ENCODE peak calls at places on chromosomes 6 and 20, in seven cellular contexts. G, U, V, Q, I, A and D are unnamed samples.
A peak's percentile ranks its signal among the peaks of the same experiment; 100 is the strongest.

GRCh38 chr6:108897371-108897770 is 49.1 kb downstream of the ARMC2 start:
- DNase-seq in V (no peak), G (no peak), A (no peak), I (no peak), U (peak; percentile 14), Q (no peak), D (peak; percentile 87)

GRCh38 chr6:151358475-151358874 is 32.9 kb downstream of the ZBTB2 start:
- DNase-seq in A (no peak), U (no peak), Q (no peak), G (no peak), V (no peak), I (no peak), D (no peak)

GRCh38 chr6:34465551-34466241 is at the start of gene PACSIN1:
- DNase-seq in I (peak; percentile 33), Q (no peak), V (no peak), U (no peak), A (no peak), G (no peak), D (peak; percentile 50)

GRCh38 chr6:2953098-2953497 is 18.3 kb downstream of the SERPINB6 start:
- DNase-seq in G (no peak), U (no peak), V (no peak), Q (no peak), I (no peak), A (no peak), D (no peak)

GRCh38 chr6:89411269-89412070 is 603 bp downstream of the RRAGD start:
- DNase-seq in U (no peak), Q (peak; percentile 33), V (peak; percentile 25), G (peak; percentile 26), I (peak; percentile 47), A (peak; percentile 45), D (peak; percentile 26)

GRCh38 chr20:10337291-10337690 is 96.7 kb downstream of the MKKS start:
- DNase-seq in U (no peak), Q (no peak), A (no peak), G (no peak), I (no peak), V (no peak), D (no peak)

GRCh38 chr6:154555075-154555677 is 44.7 kb upstream of the CNKSR3 start:
- DNase-seq in G (no peak), U (peak; percentile 6), A (no peak), I (no peak), Q (no peak), V (peak; percentile 50), D (no peak)

GRCh38 chr6:96626749-96627353 is 63.9 kb downstream of the FHL5 start:
- DNase-seq in A (peak; percentile 68), I (no peak), G (no peak), Q (no peak), V (no peak), U (peak; percentile 64), D (peak; percentile 17)

GRCh38 chr6:139308936-139309603 is 17.3 kb upstream of the TXLNB start:
- DNase-seq in G (peak; percentile 26), I (no peak), Q (no peak), A (no peak), U (no peak), V (peak; percentile 47), D (no peak)

GRCh38 chr20:54320148-54320607 is 112.3 kb downstream of the PFDN4 start:
- DNase-seq in Q (no peak), U (no peak), I (no peak), V (no peak), A (no peak), G (no peak), D (no peak)

GRCh38 chr6:131657630-131658111 is 20.6 kb downstream of the ENPP3 start:
- DNase-seq in U (no peak), I (no peak), G (no peak), A (no peak), Q (no peak), V (no peak), D (no peak)

GRCh38 chr6:7532232-7532631 is 9.2 kb upstream of the DSP start:
- DNase-seq in Q (no peak), V (peak; percentile 88), U (no peak), A (no peak), G (no peak), I (no peak), D (peak; percentile 50)

GRCh38 chr6:96899019-96899418 is 1.3 kb upstream of the NDUFAF4 start:
- DNase-seq in I (peak; percentile 33), U (peak; percentile 47), G (no peak), A (peak; percentile 32), V (peak; percentile 39), Q (no peak), D (peak; percentile 20)

GRCh38 chr6:139486476-139486799 is 112.0 kb upstream of the CITED2 start:
- DNase-seq in A (no peak), U (no peak), I (no peak), V (no peak), Q (no peak), G (no peak), D (no peak)

GRCh38 chr6:34247481-34248197 is 1.2 kb downstream of the SMIM29 start:
- DNase-seq in A (no peak), Q (no peak), G (no peak), I (no peak), V (peak; percentile 31), U (no peak), D (no peak)

GRCh38 chr6:99588618-99589289 is 17.9 kb upstream of the PRDM13 start:
- DNase-seq in G (peak; percentile 56), V (peak; percentile 65), Q (peak; percentile 62), U (no peak), A (peak; percentile 88), I (peak; percentile 82), D (peak; percentile 85)

GRCh38 chr20:53386186-53386681 is 207.4 kb downstream of the ZNF217 start:
- DNase-seq in G (no peak), A (no peak), V (no peak), Q (no peak), U (no peak), I (no peak), D (no peak)

GRCh38 chr6:111418971-111419693 is 63.9 kb downstream of the REV3L start:
- DNase-seq in A (no peak), U (no peak), V (no peak), G (no peak), I (no peak), Q (no peak), D (no peak)

GRCh38 chr20:39752235-39752876 is 790.2 kb downstream of the DHX35 start:
- DNase-seq in G (no peak), A (no peak), Q (no peak), U (no peak), I (no peak), V (no peak), D (no peak)

GRCh38 chr6:3159805-3160781 is 2.7 kb upstream of the TUBB2A start:
- DNase-seq in G (peak; percentile 55), U (no peak), Q (no peak), I (peak; percentile 66), V (peak; percentile 88), A (peak; percentile 60), D (no peak)

GRCh38 chr6:145178391-145178790 is 556.9 kb downstream of the EPM2A start:
- DNase-seq in U (no peak), V (no peak), I (no peak), G (no peak), Q (no peak), A (no peak), D (no peak)

GRCh38 chr20:55375920-55376319 is 629.4 kb downstream of the CBLN4 start:
- DNase-seq in G (peak; percentile 17), I (no peak), V (no peak), A (no peak), Q (no peak), U (no peak), D (no peak)

GRCh38 chr6:23174781-23175361 is 605.5 kb downstream of the HDGFL1 start:
- DNase-seq in I (no peak), G (no peak), Q (no peak), U (peak; percentile 47), A (no peak), V (no peak), D (no peak)

GRCh38 chr20:2799688-2800589 is 488 bp downstream of the CPXM1 start:
- DNase-seq in V (no peak), Q (no peak), I (peak; percentile 33), A (no peak), G (no peak), U (no peak), D (no peak)

GRCh38 chr20:39849664-39850063 is 839.4 kb downstream of the MAFB start:
- DNase-seq in A (no peak), G (peak; percentile 85), V (peak; percentile 54), U (peak; percentile 47), I (no peak), Q (no peak), D (no peak)

GRCh38 chr6:30238178-30238795 is 25.1 kb upstream of the TRIM26 start:
- DNase-seq in Q (no peak), U (peak; percentile 26), I (peak; percentile 39), A (peak; percentile 48), G (no peak), V (no peak), D (no peak)

GRCh38 chr6:1901556-1901955 is 291.8 kb downstream of the FOXC1 start:
- DNase-seq in I (peak; percentile 8), Q (no peak), G (no peak), A (no peak), V (no peak), U (no peak), D (no peak)

GRCh38 chr6:157374889-157375443 is 6.0 kb upstream of the ZDHHC14 start:
- DNase-seq in U (no peak), V (no peak), I (no peak), A (no peak), G (no peak), Q (no peak), D (no peak)